ENCODE peak calls at places on chromosome 4, in six cellular contexts. D is adipocyte; U is naive thymus-derived CD4-positive, alpha-beta T cell; K is fibroblast of pulmonary artery; R is aorta; O is IMR-90. N is an unnamed sample.

GRCh38 chr4:40325406-40326019 is 9.6 kb upstream of the CHRNA9 start:
- DNase-seq in U (peak), K (peak), R (no peak), O (peak), D (peak), N (peak)

GRCh38 chr4:72442715-72443114 is 126.3 kb downstream of the ADAMTS3 start:
- DNase-seq in R (no peak), O (no peak), U (no peak), K (no peak), D (no peak), N (no peak)

GRCh38 chr4:151801547-151802516 is 41.0 kb upstream of the GATB start:
- DNase-seq in R (no peak), K (peak), O (peak), U (peak), D (peak), N (peak)

GRCh38 chr4:74504212-74504611 is 59.3 kb downstream of the AREG start:
- DNase-seq in U (no peak), D (peak), O (peak), K (peak), R (no peak), N (no peak)

GRCh38 chr4:155179216-155179615 is 29.2 kb upstream of the NPY2R start:
- DNase-seq in U (no peak), R (no peak), D (peak), O (no peak), K (peak), N (no peak)

GRCh38 chr4:77960367-77960766 is 96.8 kb upstream of the FRAS1 start:
- DNase-seq in D (no peak), R (no peak), U (no peak), O (no peak), K (no peak), N (no peak)

GRCh38 chr4:119693127-119693526 is 64.5 kb upstream of the PDE5A start:
- DNase-seq in K (no peak), D (no peak), U (no peak), R (no peak), O (peak), N (no peak)

GRCh38 chr4:139286186-139286698 is 6.2 kb upstream of the MGARP start:
- DNase-seq in K (no peak), U (no peak), D (no peak), R (no peak), O (peak), N (no peak)

GRCh38 chr4:152159773-152160172 is 376.1 kb downstream of the FBXW7 start:
- DNase-seq in D (no peak), U (no peak), R (no peak), K (no peak), O (no peak), N (no peak)

GRCh38 chr4:53649357-53649756 is 58.1 kb upstream of the LNX1 start:
- DNase-seq in R (no peak), U (no peak), D (no peak), K (no peak), O (no peak), N (no peak)

GRCh38 chr4:160362478-160362877 is 1259.6 kb downstream of the RAPGEF2 start:
- DNase-seq in R (no peak), K (no peak), O (no peak), D (no peak), U (no peak), N (no peak)

GRCh38 chr4:122378711-122379110 is at the start of gene ADAD1:
- DNase-seq in R (no peak), U (no peak), O (no peak), D (no peak), K (no peak), N (no peak)

DNA sequence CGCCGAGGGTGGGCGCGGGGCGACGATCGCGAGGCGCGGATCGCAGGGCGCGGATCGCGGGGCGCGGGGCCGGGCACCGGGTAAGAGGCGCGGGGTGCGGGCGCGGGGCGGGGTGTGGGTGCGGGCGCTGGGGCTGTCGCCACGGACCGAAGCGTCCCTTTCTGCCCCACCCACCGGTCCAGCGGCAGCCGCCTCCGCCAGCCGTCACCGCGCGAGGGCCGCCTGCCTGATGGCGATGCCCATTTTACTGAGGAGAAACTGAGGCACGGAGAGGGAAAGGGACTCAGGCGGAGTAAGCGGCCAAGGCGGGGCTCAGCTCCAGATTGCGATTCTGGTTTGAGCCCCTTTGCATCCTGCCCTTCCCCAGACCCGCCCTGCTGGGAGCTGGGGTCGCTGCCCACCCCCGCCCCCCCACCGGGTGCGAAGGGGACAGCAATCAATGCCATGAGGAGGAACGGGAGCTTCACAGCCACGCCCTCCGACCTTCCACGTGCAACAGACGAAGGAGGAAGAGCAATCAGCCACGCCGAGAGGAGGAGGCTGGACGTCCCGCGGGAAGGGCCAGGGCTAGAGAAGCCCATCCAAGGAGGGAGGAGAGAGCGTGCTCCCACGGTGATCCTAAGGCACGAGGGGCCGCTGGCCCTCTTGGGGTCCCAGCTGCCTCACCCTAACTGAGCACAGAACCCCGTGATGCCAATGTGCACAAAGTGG is 10.9 kb upstream of the MAN2B2 start:
- DNase-seq in R (no peak), K (no peak), D (no peak), O (no peak), U (no peak), N (no peak)
- H3K4me3 ChIP-seq in R (peak), K (no peak), D (peak), O (no peak), U (no peak), N (no peak)

DNA sequence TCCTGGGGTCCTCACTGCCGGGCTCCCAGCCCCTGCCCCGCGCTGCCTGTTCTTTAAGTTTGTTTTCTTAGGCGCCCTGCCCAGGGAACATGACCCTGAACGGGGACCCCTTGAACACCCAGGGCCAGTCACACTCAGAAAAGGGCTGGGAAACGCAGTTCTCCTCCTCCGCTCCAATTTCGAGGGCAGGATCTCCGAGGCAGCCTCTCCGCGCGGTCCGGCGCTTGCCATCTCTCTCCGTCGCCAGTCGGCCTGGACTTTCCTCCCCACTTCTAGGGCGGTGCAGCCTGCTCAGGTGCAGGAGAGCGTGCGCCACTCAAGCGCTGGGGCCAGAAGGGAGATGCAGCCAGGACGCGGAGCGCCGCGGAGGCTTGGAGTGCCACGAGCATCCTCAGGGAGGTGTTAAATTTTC is 9.9 kb downstream of the PRDM8 start:
- DNase-seq in R (peak), D (no peak), K (no peak), U (no peak), O (no peak), N (no peak)
- H3K4me3 ChIP-seq in R (no peak), D (peak), K (no peak), U (no peak), O (no peak), N (no peak)

GRCh38 chr4:81429031-81429430 is 42.7 kb downstream of the RASGEF1B start:
- DNase-seq in U (no peak), K (no peak), R (no peak), O (no peak), D (no peak), N (no peak)
- H3K4me3 ChIP-seq in U (no peak), K (no peak), R (no peak), O (no peak), D (no peak), N (no peak)

GRCh38 chr4:47490550-47490949 is 5.5 kb downstream of the ATP10D start:
- DNase-seq in R (no peak), U (no peak), K (peak), O (no peak), D (no peak), N (peak)
- H3K4me3 ChIP-seq in R (no peak), U (no peak), K (no peak), O (no peak), D (no peak), N (no peak)

DNA sequence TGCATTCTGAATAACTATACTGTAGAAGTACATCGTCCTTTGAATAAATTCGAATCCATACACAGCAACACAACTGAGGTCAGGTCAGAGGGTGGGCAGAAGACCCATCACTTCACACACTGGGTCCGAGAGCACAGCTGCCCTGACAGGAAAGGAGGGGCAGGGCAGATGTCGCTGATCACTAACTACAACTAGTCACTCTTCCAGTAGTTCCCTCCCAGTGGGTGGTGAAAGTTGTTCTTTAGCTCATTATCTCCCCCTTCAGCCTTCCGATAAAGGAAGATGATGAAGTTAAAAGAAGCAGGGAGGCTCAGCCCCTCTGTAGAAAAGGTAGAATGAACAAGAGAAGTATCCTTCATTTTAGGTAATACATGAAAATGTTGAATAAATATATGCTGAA is 278.9 kb downstream of the INPP4B start:
- DNase-seq in O (no peak), R (no peak), K (no peak), D (no peak), U (peak), N (no peak)
- H3K4me3 ChIP-seq in O (no peak), R (no peak), K (no peak), D (peak), U (peak), N (no peak)

N was measured in Jurkat, Clone E6-1.